ENCODE peak calls at places on chromosomes 2 and 18, in eight cellular contexts. F is hepatocyte; N is effector memory CD4-positive, alpha-beta T cell; M is upper lobe of right lung; X is GM23338; U is HCT116; V is transverse colon; P is left lung. I is an unnamed sample.

GRCh38 chr2:68564426-68564825 is 79.0 kb upstream of the PROKR1 start:
- DNase-seq in F (no peak), N (no peak), M (no peak), X (no peak), U (no peak), V (no peak), P (no peak), I (no peak)

GRCh38 chr2:173571021-173571821 is 216.5 kb downstream of the CDCA7 start:
- DNase-seq in F (peak), N (no peak), M (no peak), X (peak), U (peak), V (no peak), P (no peak), I (peak)

GRCh38 chr2:12303181-12304030 is 413.3 kb upstream of the TRIB2 start:
- DNase-seq in F (no peak), N (no peak), M (no peak), X (no peak), U (no peak), V (no peak), P (no peak), I (no peak)

GRCh38 chr2:74597456-74597855 is 42.9 kb downstream of the DOK1 start:
- DNase-seq in F (peak), N (no peak), M (no peak), X (no peak), U (no peak), V (no peak), P (no peak), I (no peak)

GRCh38 chr2:172639823-172640222 is 83.9 kb downstream of the PDK1 start:
- DNase-seq in F (no peak), N (no peak), M (no peak), X (no peak), U (no peak), V (no peak), P (no peak), I (no peak)

GRCh38 chr2:26721267-26722032 is 28.9 kb downstream of the KCNK3 start:
- DNase-seq in F (no peak), N (no peak), M (no peak), X (peak), U (no peak), V (peak), P (no peak), I (no peak)

GRCh38 chr2:189421644-189422043 is 19.6 kb upstream of the WDR75 start:
- DNase-seq in F (peak), N (no peak), M (no peak), X (no peak), U (no peak), V (no peak), P (no peak), I (no peak)

GRCh38 chr18:22182884-22183610 is 13.7 kb downstream of the GATA6 start:
- DNase-seq in F (no peak), N (no peak), M (no peak), X (no peak), U (no peak), V (no peak), P (no peak), I (no peak)

GRCh38 chr2:174839672-174840071 is 75.4 kb upstream of the CHRNA1 start:
- DNase-seq in F (no peak), N (no peak), M (no peak), X (no peak), U (no peak), V (no peak), P (no peak), I (no peak)

GRCh38 chr2:234454433-234454832 is 42.4 kb downstream of the ARL4C start:
- DNase-seq in F (no peak), N (no peak), M (no peak), X (no peak), U (no peak), V (no peak), P (no peak), I (no peak)

GRCh38 chr2:5915926-5916325 is 223.7 kb downstream of the SOX11 start:
- DNase-seq in F (peak), N (no peak), M (no peak), X (peak), U (no peak), V (no peak), P (no peak), I (no peak)
- H3K27ac ChIP-seq in F (peak), N (no peak), M (no peak), X (no peak), U (no peak), V (no peak), P (no peak), I (no peak)

GRCh38 chr2:203662963-203663362 is 43.5 kb upstream of the CD28 start:
- DNase-seq in F (no peak), N (no peak), M (no peak), X (no peak), U (no peak), V (no peak), P (no peak), I (no peak)
- H3K27ac ChIP-seq in F (no peak), N (no peak), M (no peak), X (no peak), U (no peak), V (no peak), P (no peak), I (no peak)

DNA sequence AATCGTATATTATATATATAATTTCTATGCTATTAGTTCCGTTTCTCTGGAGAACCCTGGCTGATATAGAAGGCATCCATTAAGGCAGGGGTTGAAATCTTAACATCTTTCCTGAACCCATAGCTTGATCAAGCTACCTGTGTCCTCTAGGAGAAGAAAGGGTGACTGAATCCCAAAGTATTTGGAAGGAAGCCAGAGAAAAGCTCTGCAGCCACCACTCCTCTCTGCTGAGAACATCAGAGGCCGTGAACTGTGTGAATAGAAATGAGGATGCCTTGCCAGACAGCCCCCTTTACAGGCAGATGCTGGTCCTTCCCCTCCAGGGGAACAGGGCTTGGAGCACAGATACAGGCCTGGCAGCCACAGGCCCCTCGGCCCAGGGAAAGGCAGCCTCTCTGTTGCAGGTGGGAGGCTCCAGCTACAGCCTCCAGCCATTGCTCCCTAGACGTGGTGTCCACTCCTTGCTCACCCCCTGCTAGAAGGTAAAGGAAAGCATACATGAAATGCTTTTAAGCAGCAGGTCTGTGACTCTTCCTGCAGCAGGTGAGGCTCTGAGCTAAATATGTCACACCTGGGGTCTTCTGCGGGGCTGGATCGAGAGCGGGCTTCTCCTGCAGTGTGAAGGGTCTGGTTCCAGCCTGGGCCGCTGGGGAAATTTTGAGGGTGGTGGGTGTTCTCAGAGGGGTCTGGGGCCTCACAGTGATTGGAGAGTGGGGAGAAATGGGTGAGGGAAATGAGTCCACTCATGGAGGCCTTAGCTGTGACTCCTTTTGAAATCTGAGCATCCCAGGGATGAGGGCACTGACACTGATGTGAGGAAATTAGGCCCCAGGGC is 233.9 kb downstream of the KLHL29 start:
- DNase-seq in F (no peak), N (no peak), M (peak), X (no peak), U (no peak), V (no peak), P (no peak), I (no peak)
- H3K27ac ChIP-seq in F (peak), N (no peak), M (peak), X (no peak), U (no peak), V (peak), P (no peak), I (no peak)

GRCh38 chr2:231376857-231377256 is 18.7 kb upstream of the B3GNT7 start:
- DNase-seq in F (no peak), N (no peak), M (no peak), X (peak), U (no peak), V (no peak), P (no peak), I (no peak)

GRCh38 chr2:231379266-231380215 is 16.0 kb upstream of the B3GNT7 start:
- DNase-seq in F (peak), N (no peak), M (no peak), X (no peak), U (no peak), V (peak), P (no peak), I (no peak)

GRCh38 chr2:231380991-231381847 is 14.3 kb upstream of the B3GNT7 start:
- DNase-seq in F (no peak), N (no peak), M (no peak), X (no peak), U (no peak), V (no peak), P (no peak), I (no peak)

GRCh38 chr2:231380307-231380706 is 15.2 kb upstream of the B3GNT7 start:
- DNase-seq in F (no peak), N (no peak), M (no peak), X (no peak), U (no peak), V (no peak), P (no peak), I (no peak)

GRCh38 chr2:231378028-231378722 is 17.3 kb upstream of the B3GNT7 start:
- DNase-seq in F (peak), N (no peak), M (no peak), X (no peak), U (no peak), V (peak), P (no peak), I (no peak)
- H3K27ac ChIP-seq in F (peak), N (no peak), M (no peak), X (peak), U (no peak), V (peak), P (no peak), I (no peak)

I was measured in substantia nigra.